ENCODE peak calls at places on chromosomes 7 and 10, in eight cellular contexts. P is esophagus squamous epithelium, S is upper lobe of right lung, E is hepatocyte, N is sigmoid colon, I is Panc1, V is adipocyte, F is cardiac muscle cell. O is an unnamed sample. For H3K27me3 and H3K4me1, the result is how much of the 10 kb centered on the place peaks cover.

GRCh38 chr7:8246020-8246419 is 15.9 kb downstream of the ICA1 start:
- DNase-seq in P (no peak), S (no peak), E (no peak), N (no peak), I (no peak), V (no peak), F (no peak), O (no peak)

GRCh38 chr10:25675204-25675603 is 258.8 kb upstream of the MYO3A start:
- DNase-seq in P (no peak), S (no peak), E (no peak), N (no peak), I (no peak), V (no peak), F (no peak), O (no peak)

GRCh38 chr10:13567030-13567429 is 19.7 kb upstream of the PRPF18 start:
- DNase-seq in P (no peak), S (no peak), E (no peak), N (no peak), I (no peak), V (no peak), F (no peak), O (no peak)

GRCh38 chr7:22680482-22680901 is 46.5 kb upstream of the IL6 start:
- DNase-seq in P (no peak), S (no peak), E (no peak), N (no peak), I (no peak), V (no peak), F (no peak), O (no peak)

GRCh38 chr7:24757799-24758275 is 573 bp upstream of the GSDME start:
- DNase-seq in P (no peak), S (no peak), E (peak), N (no peak), I (no peak), V (peak), F (peak), O (no peak)

GRCh38 chr10:126734957-126735356 is 64.5 kb upstream of the C10orf90 start:
- DNase-seq in P (no peak), S (no peak), E (no peak), N (no peak), I (no peak), V (peak), F (no peak), O (no peak)

GRCh38 chr10:102642553-102643345 is 1.5 kb upstream of the TRIM8 start:
- DNase-seq in P (no peak), S (peak), E (peak), N (peak), I (no peak), V (peak), F (peak), O (peak)

GRCh38 chr7:29107056-29107455 is 39.3 kb downstream of the CPVL start:
- DNase-seq in P (no peak), S (no peak), E (no peak), N (no peak), I (no peak), V (no peak), F (no peak), O (no peak)

GRCh38 chr7:37901236-37901827 is 15.3 kb downstream of the SFRP4 start:
- DNase-seq in P (no peak), S (no peak), E (peak), N (no peak), I (peak), V (peak), F (peak), O (no peak)

DNA sequence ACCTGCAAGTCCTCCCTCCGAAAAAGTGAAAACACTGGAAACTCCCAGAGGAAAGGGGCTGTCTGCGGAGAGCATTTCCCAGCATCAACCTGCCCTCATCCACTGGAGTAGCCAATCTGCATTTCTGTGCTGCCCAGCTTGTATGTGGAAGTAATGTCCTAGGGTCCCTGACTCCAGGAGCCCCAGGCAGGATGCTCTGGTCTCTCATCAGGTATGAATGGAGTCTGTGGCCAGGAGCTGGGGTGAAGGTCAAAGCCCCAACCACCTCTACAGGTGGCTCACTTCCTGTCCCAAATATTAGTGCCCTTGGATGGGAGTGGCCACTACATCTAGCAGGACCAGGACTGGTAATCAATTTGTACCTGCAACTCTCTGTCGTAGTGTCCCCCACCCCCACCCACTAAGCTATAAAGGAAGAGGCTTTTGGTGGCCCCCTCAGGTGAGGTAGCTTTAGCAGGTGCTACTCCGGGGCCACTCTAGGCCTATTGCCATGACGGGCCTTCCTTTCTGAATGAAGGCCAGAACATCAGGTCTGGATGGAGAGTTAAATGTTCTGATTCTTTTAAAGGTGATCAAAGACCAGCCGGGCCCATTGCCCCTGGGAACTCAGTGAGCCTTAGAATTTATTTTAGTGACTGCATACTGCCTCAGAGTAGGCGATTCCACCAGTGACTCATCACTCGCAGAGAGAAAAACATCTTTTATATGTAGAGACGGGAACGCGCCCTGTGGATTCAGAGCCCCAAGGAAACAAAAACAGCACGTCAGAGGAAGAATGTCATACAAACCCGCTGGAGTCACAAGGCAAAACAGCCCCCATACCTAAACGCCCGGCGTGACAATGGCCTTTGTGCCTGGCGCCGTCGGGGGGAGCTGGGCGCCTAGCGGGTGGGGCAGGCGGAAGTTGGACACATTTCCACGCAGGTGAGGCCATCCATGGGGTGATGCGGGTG is 13.0 kb downstream of the EN2 start:
- DNase-seq in P (no peak), S (no peak), E (no peak), N (peak), I (no peak), V (no peak), F (no peak), O (no peak)
- H3K27me3 ChIP-seq in P (under half), S (half or more), E (half or more), N (half or more), I (under half), V (half or more), F (half or more), O (under half)

GRCh38 chr10:98169379-98169778 is 34.9 kb downstream of the R3HCC1L start:
- DNase-seq in P (no peak), S (no peak), E (no peak), N (no peak), I (no peak), V (no peak), F (no peak), O (no peak)
- H3K4me1 ChIP-seq in P (under half), S (under half), E (under half), N (under half), I (under half), V (under half), F (under half), O (under half)

GRCh38 chr7:102291916-102292267 is 5.2 kb downstream of the SH2B2 start:
- DNase-seq in P (no peak), S (no peak), E (no peak), N (no peak), I (no peak), V (no peak), F (no peak), O (no peak)
- H3K4me3 ChIP-seq in P (no peak), S (no peak), E (no peak), N (no peak), I (no peak), V (no peak), F (no peak), O (no peak)

DNA sequence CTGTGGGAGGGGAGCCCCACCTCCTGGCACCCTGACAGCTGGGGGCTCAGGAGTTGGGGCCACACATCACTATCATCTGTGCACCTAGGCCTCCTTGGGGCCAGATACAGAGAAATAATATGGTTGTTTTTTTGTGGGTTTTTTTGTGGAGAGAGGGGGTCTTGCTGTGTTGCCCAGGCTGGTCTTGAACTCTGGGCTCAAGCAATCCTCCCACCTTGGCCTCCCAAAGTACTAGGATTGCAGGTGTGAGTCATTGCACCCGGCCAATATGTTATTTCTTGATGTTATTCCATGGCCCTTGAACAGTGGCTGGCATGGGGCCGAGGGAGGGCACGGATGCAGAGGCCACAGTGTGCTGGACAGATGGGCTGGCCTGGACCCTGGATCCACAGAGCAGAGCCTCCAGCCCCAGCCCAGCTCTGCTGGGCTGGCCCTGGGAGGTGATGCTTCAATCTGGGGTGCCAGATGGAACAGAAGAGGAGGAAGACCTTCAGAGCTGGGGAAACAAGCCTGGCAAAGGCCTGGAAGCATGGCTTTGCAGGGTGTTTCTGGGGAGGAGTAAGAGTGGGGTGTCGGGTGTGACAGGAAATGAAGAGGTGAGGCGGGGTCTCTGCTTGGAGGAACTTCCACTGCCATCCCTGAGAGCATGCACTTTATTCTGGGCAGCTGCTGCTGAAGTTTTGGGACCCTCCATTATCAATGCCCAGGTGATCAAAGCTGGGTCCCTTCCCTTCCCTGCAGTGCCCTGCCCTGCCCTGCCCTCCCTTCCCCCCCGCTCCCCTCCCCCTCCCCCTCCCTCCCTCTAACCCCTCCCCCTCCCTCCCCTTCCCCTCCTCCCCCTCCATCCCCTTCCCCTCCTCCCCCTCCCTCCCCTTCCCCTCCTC is 3.7 kb upstream of the FZD9 start:
- DNase-seq in P (no peak), S (no peak), E (no peak), N (no peak), I (no peak), V (no peak), F (no peak), O (no peak)
- H3K27me3 ChIP-seq in P (under half), S (under half), E (under half), N (under half), I (under half), V (under half), F (under half), O (under half)

DNA sequence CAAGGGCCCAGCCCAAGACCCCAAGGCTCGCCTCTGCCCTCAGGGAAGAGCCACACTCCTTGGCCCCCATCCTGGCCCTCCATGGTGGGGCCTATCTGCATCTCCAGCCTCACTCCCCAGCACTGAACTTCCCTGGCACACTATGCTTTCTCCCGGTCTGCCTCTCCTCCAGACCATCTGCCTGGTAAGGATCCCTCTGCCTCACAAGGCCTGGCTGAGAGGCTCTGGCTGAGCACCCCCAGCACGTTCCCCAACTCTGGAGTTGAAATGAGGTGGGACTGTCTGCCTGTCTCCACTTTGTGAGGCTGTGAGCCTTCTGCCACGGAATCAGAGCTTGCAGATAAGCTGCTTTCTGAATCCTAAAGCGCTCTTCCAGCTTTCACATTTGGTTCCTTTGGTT is 220.7 kb downstream of the TNS3 start:
- DNase-seq in P (no peak), S (no peak), E (no peak), N (no peak), I (no peak), V (no peak), F (no peak), O (no peak)
- H3K4me1 ChIP-seq in P (under half), S (under half), E (under half), N (under half), I (under half), V (under half), F (under half), O (under half)

DNA sequence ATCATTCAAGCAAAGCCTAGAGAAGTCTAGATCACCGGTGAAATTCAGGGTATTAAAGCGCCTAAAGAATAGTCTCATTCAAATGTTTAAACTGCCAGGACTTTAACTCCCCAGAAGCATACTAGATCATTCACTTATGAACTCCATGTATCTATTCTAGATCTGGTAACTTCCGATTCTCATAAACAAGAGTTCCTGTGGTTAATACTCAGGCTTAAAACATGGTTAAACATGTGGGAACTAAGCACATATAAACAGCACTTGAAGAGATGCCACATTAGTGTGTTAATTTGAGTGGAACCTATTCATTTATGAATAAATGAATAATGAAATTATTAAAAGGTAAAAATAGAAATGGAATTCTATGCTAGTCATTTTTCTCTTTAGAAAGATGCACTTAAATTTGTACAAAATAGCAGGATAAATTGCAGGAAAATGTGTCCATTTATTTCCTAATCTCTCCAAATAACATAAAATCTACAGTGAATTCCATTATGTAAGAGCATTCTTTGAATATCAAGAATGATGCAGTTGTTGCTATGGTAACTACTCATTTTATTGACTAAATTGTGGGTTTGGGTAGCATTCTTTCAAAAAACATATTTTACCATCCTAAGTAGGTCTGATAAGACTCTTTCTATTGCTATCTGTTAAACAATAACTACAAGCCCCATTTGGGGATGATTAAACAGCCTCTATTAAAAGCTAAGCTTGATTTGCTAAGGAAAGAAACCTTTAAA is 147.6 kb upstream of the TMEM168 start:
- DNase-seq in P (no peak), S (no peak), E (no peak), N (no peak), I (no peak), V (peak), F (no peak), O (no peak)
- H3K4me3 ChIP-seq in P (peak), S (peak), E (peak), N (no peak), I (no peak), V (peak), F (peak), O (no peak)

O was measured in effector memory CD4-positive, alpha-beta T cell.